ENCODE peak calls at places on chromosomes 2 and 18, in eight cellular contexts. One of them, this sample, is unnamed.

GRCh38 chr2:191369034-191369433 is 123.8 kb downstream of the MYO1B start:
- DNase-seq in endodermal cell: no peak
- DNase-seq in Peyer's patch: no peak
- DNase-seq in RWPE1: peak
- DNase-seq in HCT116: no peak
- DNase-seq in lower leg skin: no peak
- DNase-seq in endothelial cell: no peak
- DNase-seq in right lobe of liver: no peak
- DNase-seq in this sample: no peak

GRCh38 chr2:124241-124880 is 78.1 kb upstream of the FAM110C start:
- DNase-seq in endodermal cell: no peak
- DNase-seq in Peyer's patch: no peak
- DNase-seq in RWPE1: peak
- DNase-seq in HCT116: no peak
- DNase-seq in lower leg skin: no peak
- DNase-seq in endothelial cell: no peak
- DNase-seq in right lobe of liver: no peak
- DNase-seq in this sample: no peak

GRCh38 chr2:30886101-30886500 is 78.9 kb upstream of the CAPN13 start:
- DNase-seq in endodermal cell: peak
- DNase-seq in Peyer's patch: no peak
- DNase-seq in RWPE1: peak
- DNase-seq in HCT116: no peak
- DNase-seq in lower leg skin: no peak
- DNase-seq in endothelial cell: no peak
- DNase-seq in right lobe of liver: no peak
- DNase-seq in this sample: no peak

GRCh38 chr2:100281521-100282438 is 40.5 kb downstream of the LONRF2 start:
- DNase-seq in endodermal cell: no peak
- DNase-seq in Peyer's patch: no peak
- DNase-seq in RWPE1: no peak
- DNase-seq in HCT116: no peak
- DNase-seq in lower leg skin: no peak
- DNase-seq in endothelial cell: no peak
- DNase-seq in right lobe of liver: no peak
- DNase-seq in this sample: no peak

GRCh38 chr2:101546376-101547058 is 71.6 kb upstream of the RFX8 start:
- DNase-seq in endodermal cell: no peak
- DNase-seq in Peyer's patch: no peak
- DNase-seq in RWPE1: peak
- DNase-seq in HCT116: peak
- DNase-seq in lower leg skin: no peak
- DNase-seq in endothelial cell: no peak
- DNase-seq in right lobe of liver: no peak
- DNase-seq in this sample: no peak

GRCh38 chr2:58762176-58762781 is 521.2 kb upstream of the FANCL start:
- DNase-seq in endodermal cell: peak
- DNase-seq in Peyer's patch: peak
- DNase-seq in RWPE1: peak
- DNase-seq in HCT116: peak
- DNase-seq in lower leg skin: peak
- DNase-seq in endothelial cell: peak
- DNase-seq in right lobe of liver: no peak
- DNase-seq in this sample: peak

GRCh38 chr2:181058378-181059269 is 78.2 kb downstream of the UBE2E3 start:
- DNase-seq in endodermal cell: peak
- DNase-seq in Peyer's patch: peak
- DNase-seq in RWPE1: peak
- DNase-seq in HCT116: peak
- DNase-seq in lower leg skin: peak
- DNase-seq in endothelial cell: peak
- DNase-seq in right lobe of liver: no peak
- DNase-seq in this sample: no peak

GRCh38 chr2:18829331-18829902 is 240.0 kb upstream of the NT5C1B start:
- DNase-seq in endodermal cell: no peak
- DNase-seq in Peyer's patch: no peak
- DNase-seq in RWPE1: peak
- DNase-seq in HCT116: no peak
- DNase-seq in lower leg skin: no peak
- DNase-seq in endothelial cell: no peak
- DNase-seq in right lobe of liver: no peak
- DNase-seq in this sample: no peak

GRCh38 chr2:19029655-19030054 is 328.8 kb downstream of the OSR1 start:
- DNase-seq in endodermal cell: no peak
- DNase-seq in Peyer's patch: no peak
- DNase-seq in RWPE1: peak
- DNase-seq in HCT116: no peak
- DNase-seq in lower leg skin: no peak
- DNase-seq in endothelial cell: no peak
- DNase-seq in right lobe of liver: no peak
- DNase-seq in this sample: no peak

GRCh38 chr18:468841-469796 is 31.4 kb downstream of the COLEC12 start:
- DNase-seq in endodermal cell: no peak
- DNase-seq in Peyer's patch: no peak
- DNase-seq in RWPE1: no peak
- DNase-seq in HCT116: no peak
- DNase-seq in lower leg skin: no peak
- DNase-seq in endothelial cell: no peak
- DNase-seq in right lobe of liver: no peak
- DNase-seq in this sample: no peak

GRCh38 chr2:236866542-236867340 is 218.9 kb upstream of the COPS8 start:
- DNase-seq in endodermal cell: peak
- DNase-seq in Peyer's patch: no peak
- DNase-seq in RWPE1: no peak
- DNase-seq in HCT116: no peak
- DNase-seq in lower leg skin: no peak
- DNase-seq in endothelial cell: no peak
- DNase-seq in right lobe of liver: no peak
- DNase-seq in this sample: no peak

GRCh38 chr2:139773720-139774277 is 993.6 kb upstream of the NXPH2 start:
- DNase-seq in endodermal cell: no peak
- DNase-seq in Peyer's patch: no peak
- DNase-seq in RWPE1: no peak
- DNase-seq in HCT116: no peak
- DNase-seq in lower leg skin: no peak
- DNase-seq in endothelial cell: no peak
- DNase-seq in right lobe of liver: no peak
- DNase-seq in this sample: no peak

GRCh38 chr2:98455494-98455976 is 10.9 kb downstream of the INPP4A start:
- DNase-seq in endodermal cell: peak
- DNase-seq in Peyer's patch: peak
- DNase-seq in RWPE1: no peak
- DNase-seq in HCT116: no peak
- DNase-seq in lower leg skin: no peak
- DNase-seq in endothelial cell: no peak
- DNase-seq in right lobe of liver: no peak
- DNase-seq in this sample: no peak

GRCh38 chr2:101361519-101361918 is 25.8 kb downstream of the CREG2 start:
- DNase-seq in endodermal cell: no peak
- DNase-seq in Peyer's patch: no peak
- DNase-seq in RWPE1: peak
- DNase-seq in HCT116: no peak
- DNase-seq in lower leg skin: no peak
- DNase-seq in endothelial cell: no peak
- DNase-seq in right lobe of liver: no peak
- DNase-seq in this sample: no peak

GRCh38 chr2:14475994-14476393 is 156.5 kb upstream of the LRATD1 start:
- DNase-seq in endodermal cell: no peak
- DNase-seq in Peyer's patch: no peak
- DNase-seq in RWPE1: no peak
- DNase-seq in HCT116: no peak
- DNase-seq in lower leg skin: no peak
- DNase-seq in endothelial cell: no peak
- DNase-seq in right lobe of liver: no peak
- DNase-seq in this sample: no peak

GRCh38 chr2:203328735-203329549 is 748 bp downstream of the ABI2 start:
- DNase-seq in endodermal cell: peak
- DNase-seq in Peyer's patch: peak
- DNase-seq in RWPE1: peak
- DNase-seq in HCT116: no peak
- DNase-seq in lower leg skin: no peak
- DNase-seq in endothelial cell: peak
- DNase-seq in right lobe of liver: peak
- DNase-seq in this sample: peak

GRCh38 chr2:108534577-108535379 is 508 bp downstream of the LIMS1 start:
- DNase-seq in endodermal cell: peak
- DNase-seq in Peyer's patch: peak
- DNase-seq in RWPE1: peak
- DNase-seq in HCT116: no peak
- DNase-seq in lower leg skin: no peak
- DNase-seq in endothelial cell: peak
- DNase-seq in right lobe of liver: peak
- DNase-seq in this sample: peak

GRCh38 chr2:32484907-32485306 is 128.1 kb downstream of the BIRC6 start:
- DNase-seq in endodermal cell: no peak
- DNase-seq in Peyer's patch: no peak
- DNase-seq in RWPE1: peak
- DNase-seq in HCT116: peak
- DNase-seq in lower leg skin: peak
- DNase-seq in endothelial cell: no peak
- DNase-seq in right lobe of liver: no peak
- DNase-seq in this sample: no peak

DNA sequence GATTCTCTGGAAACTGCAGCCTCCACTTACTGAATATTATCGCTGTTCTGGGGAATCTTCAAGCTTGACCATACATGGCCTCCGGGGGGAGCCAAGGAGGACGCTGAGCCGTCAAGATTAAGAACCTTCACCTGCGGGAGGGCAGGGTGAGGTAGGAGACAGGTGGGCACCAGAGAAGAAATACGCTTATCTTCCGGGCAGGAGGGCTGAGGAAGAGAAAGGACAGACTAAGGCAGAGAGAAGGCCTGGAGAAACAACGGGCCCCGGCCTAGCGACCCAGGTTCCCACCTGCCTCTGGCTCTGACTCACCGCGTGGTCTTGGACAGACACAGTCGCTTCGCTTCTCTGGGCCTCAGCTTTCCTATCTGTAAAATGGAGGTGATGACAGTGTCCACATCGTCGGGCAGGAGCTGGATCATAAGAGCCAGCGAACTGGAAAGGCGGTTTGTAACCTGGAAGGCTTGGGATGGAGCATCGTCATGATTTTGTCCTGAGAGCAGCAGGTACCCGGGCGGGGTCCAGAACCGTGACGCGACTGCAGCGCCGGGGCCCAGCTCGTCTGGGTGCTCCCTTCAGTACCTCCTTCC is 659 bp downstream of the ZNF142 start:
- DNase-seq in endodermal cell: peak
- DNase-seq in Peyer's patch: peak
- DNase-seq in RWPE1: peak
- DNase-seq in HCT116: peak
- DNase-seq in lower leg skin: no peak
- DNase-seq in endothelial cell: peak
- DNase-seq in right lobe of liver: no peak
- DNase-seq in this sample: peak
- TF ChIP-seq CTCF in endodermal cell: peak
- TF ChIP-seq CTCF in Peyer's patch: no peak
- TF ChIP-seq CTCF in RWPE1: peak
- TF ChIP-seq CTCF in HCT116: peak
- TF ChIP-seq CTCF in lower leg skin: no peak
- TF ChIP-seq CTCF in endothelial cell: peak
- TF ChIP-seq CTCF in right lobe of liver: peak
- TF ChIP-seq CTCF in this sample: peak

GRCh38 chr18:33356735-33357134 is 83.8 kb downstream of the CCDC178 start:
- DNase-seq in endodermal cell: no peak
- DNase-seq in Peyer's patch: no peak
- DNase-seq in RWPE1: no peak
- DNase-seq in HCT116: no peak
- DNase-seq in lower leg skin: no peak
- DNase-seq in endothelial cell: no peak
- DNase-seq in right lobe of liver: no peak
- DNase-seq in this sample: no peak

GRCh38 chr18:33355263-33355662 is 85.3 kb downstream of the CCDC178 start:
- DNase-seq in endodermal cell: no peak
- DNase-seq in Peyer's patch: no peak
- DNase-seq in RWPE1: no peak
- DNase-seq in HCT116: no peak
- DNase-seq in lower leg skin: no peak
- DNase-seq in endothelial cell: no peak
- DNase-seq in right lobe of liver: no peak
- DNase-seq in this sample: no peak

DNA sequence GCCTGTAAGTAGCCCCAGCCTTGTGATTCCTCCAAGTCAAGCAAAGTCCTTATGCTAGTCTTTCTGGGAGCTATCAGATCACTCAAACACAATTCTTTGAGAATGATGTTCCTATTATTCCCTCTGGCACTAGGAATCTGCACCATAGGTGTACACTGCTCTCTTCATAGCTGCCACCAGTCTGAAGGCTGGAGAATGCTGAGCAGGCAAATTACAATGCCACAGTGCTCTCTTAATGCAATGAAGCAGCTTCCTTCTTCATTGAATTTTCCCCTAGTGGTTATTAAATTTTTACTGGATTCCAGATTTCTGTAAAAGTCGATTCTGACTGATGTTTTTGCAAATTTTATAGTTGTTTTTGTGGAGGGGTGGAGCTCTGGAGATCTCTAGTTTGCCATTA is 84.8 kb downstream of the CCDC178 start:
- DNase-seq in endodermal cell: no peak
- DNase-seq in Peyer's patch: no peak
- DNase-seq in RWPE1: no peak
- DNase-seq in HCT116: no peak
- DNase-seq in lower leg skin: no peak
- DNase-seq in endothelial cell: no peak
- DNase-seq in right lobe of liver: no peak
- DNase-seq in this sample: no peak
- TF ChIP-seq CTCF in endodermal cell: peak
- TF ChIP-seq CTCF in Peyer's patch: no peak
- TF ChIP-seq CTCF in RWPE1: no peak
- TF ChIP-seq CTCF in HCT116: no peak
- TF ChIP-seq CTCF in lower leg skin: no peak
- TF ChIP-seq CTCF in endothelial cell: no peak
- TF ChIP-seq CTCF in right lobe of liver: no peak
- TF ChIP-seq CTCF in this sample: no peak

DNA sequence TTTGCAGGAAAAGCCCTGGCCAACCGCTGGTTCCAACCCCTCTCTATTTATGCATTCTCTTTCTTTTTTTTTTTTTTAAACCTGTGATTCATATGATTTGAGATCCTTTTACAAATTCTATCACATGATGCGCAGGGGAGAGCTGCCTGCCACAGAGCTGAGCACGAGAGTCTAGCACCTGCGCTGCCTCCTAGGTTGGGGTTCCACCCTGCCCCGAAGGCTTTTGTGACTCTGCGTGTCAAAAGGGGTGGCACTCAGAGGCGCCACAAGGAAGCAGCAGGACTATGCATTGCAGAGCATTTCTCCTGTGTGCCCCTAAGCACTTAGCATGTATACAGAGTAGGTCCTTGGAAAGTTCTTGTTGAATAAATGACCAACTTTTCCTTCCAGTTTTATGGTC is 17.3 kb upstream of the ESPNL start:
- DNase-seq in endodermal cell: no peak
- DNase-seq in Peyer's patch: no peak
- DNase-seq in RWPE1: no peak
- DNase-seq in HCT116: no peak
- DNase-seq in lower leg skin: no peak
- DNase-seq in endothelial cell: no peak
- DNase-seq in right lobe of liver: no peak
- DNase-seq in this sample: no peak
- TF ChIP-seq CTCF in endodermal cell: no peak
- TF ChIP-seq CTCF in Peyer's patch: no peak
- TF ChIP-seq CTCF in RWPE1: no peak
- TF ChIP-seq CTCF in HCT116: no peak
- TF ChIP-seq CTCF in lower leg skin: no peak
- TF ChIP-seq CTCF in endothelial cell: no peak
- TF ChIP-seq CTCF in right lobe of liver: no peak
- TF ChIP-seq CTCF in this sample: no peak

GRCh38 chr18:44901283-44901682 is 220.6 kb downstream of the SETBP1 start:
- DNase-seq in endodermal cell: peak
- DNase-seq in Peyer's patch: no peak
- DNase-seq in RWPE1: no peak
- DNase-seq in HCT116: no peak
- DNase-seq in lower leg skin: no peak
- DNase-seq in endothelial cell: no peak
- DNase-seq in right lobe of liver: no peak
- DNase-seq in this sample: no peak
- TF ChIP-seq CTCF in endodermal cell: peak
- TF ChIP-seq CTCF in Peyer's patch: no peak
- TF ChIP-seq CTCF in RWPE1: no peak
- TF ChIP-seq CTCF in HCT116: no peak
- TF ChIP-seq CTCF in lower leg skin: no peak
- TF ChIP-seq CTCF in endothelial cell: no peak
- TF ChIP-seq CTCF in right lobe of liver: no peak
- TF ChIP-seq CTCF in this sample: peak

This sample was measured in neural crest cell.